ENCODE peak calls at places on chromosomes 13 and 19, in ten cellular contexts. One of them, this sample, is unnamed.

GRCh38 chr19:38845374-38846024 is 4.3 kb downstream of the HNRNPL start:
- DNase-seq in stimulated activated CD8-positive, alpha-beta memory T cell treated with anti-CD3 and anti-CD28 coated beads, Interleukin-7, amount 100 ng/mL, for 4 hours: no peak
- DNase-seq in ovary: no peak
- DNase-seq in upper lobe of right lung: no peak
- DNase-seq in amygdala: no peak
- DNase-seq in left colon: no peak
- DNase-seq in caudate nucleus: no peak
- DNase-seq in type B pancreatic cell: no peak
- DNase-seq in CD4-positive, alpha-beta T cell: no peak
- DNase-seq in stimulated activated CD4-positive, alpha-beta T cell treated with anti-CD3 and anti-CD28 coated beads, Interleukin-2, amount 100 ng/mL, for 24 hours: no peak
- DNase-seq in this sample: no peak

GRCh38 chr13:26555413-26555812 is 2.1 kb upstream of the WASF3 start:
- DNase-seq in stimulated activated CD8-positive, alpha-beta memory T cell treated with anti-CD3 and anti-CD28 coated beads, Interleukin-7, amount 100 ng/mL, for 4 hours: no peak
- DNase-seq in ovary: no peak
- DNase-seq in upper lobe of right lung: no peak
- DNase-seq in amygdala: no peak
- DNase-seq in left colon: no peak
- DNase-seq in caudate nucleus: no peak
- DNase-seq in type B pancreatic cell: no peak
- DNase-seq in CD4-positive, alpha-beta T cell: no peak
- DNase-seq in stimulated activated CD4-positive, alpha-beta T cell treated with anti-CD3 and anti-CD28 coated beads, Interleukin-2, amount 100 ng/mL, for 24 hours: no peak
- DNase-seq in this sample: no peak

GRCh38 chr13:27481766-27482165 is 31.4 kb upstream of the MTIF3 start:
- DNase-seq in stimulated activated CD8-positive, alpha-beta memory T cell treated with anti-CD3 and anti-CD28 coated beads, Interleukin-7, amount 100 ng/mL, for 4 hours: no peak
- DNase-seq in ovary: no peak
- DNase-seq in upper lobe of right lung: peak; percentile 73
- DNase-seq in amygdala: no peak
- DNase-seq in left colon: no peak
- DNase-seq in caudate nucleus: no peak
- DNase-seq in type B pancreatic cell: peak; percentile 75
- DNase-seq in CD4-positive, alpha-beta T cell: no peak
- DNase-seq in stimulated activated CD4-positive, alpha-beta T cell treated with anti-CD3 and anti-CD28 coated beads, Interleukin-2, amount 100 ng/mL, for 24 hours: peak; percentile 29
- DNase-seq in this sample: peak; percentile 47

GRCh38 chr13:90591260-90591926 is 756.1 kb upstream of the MIR17HG start:
- DNase-seq in stimulated activated CD8-positive, alpha-beta memory T cell treated with anti-CD3 and anti-CD28 coated beads, Interleukin-7, amount 100 ng/mL, for 4 hours: no peak
- DNase-seq in ovary: no peak
- DNase-seq in upper lobe of right lung: no peak
- DNase-seq in amygdala: no peak
- DNase-seq in left colon: no peak
- DNase-seq in caudate nucleus: no peak
- DNase-seq in type B pancreatic cell: no peak
- DNase-seq in CD4-positive, alpha-beta T cell: no peak
- DNase-seq in stimulated activated CD4-positive, alpha-beta T cell treated with anti-CD3 and anti-CD28 coated beads, Interleukin-2, amount 100 ng/mL, for 24 hours: no peak
- DNase-seq in this sample: no peak

GRCh38 chr13:75705395-75705794 is 69.3 kb downstream of the LMO7 start:
- DNase-seq in stimulated activated CD8-positive, alpha-beta memory T cell treated with anti-CD3 and anti-CD28 coated beads, Interleukin-7, amount 100 ng/mL, for 4 hours: no peak
- DNase-seq in ovary: no peak
- DNase-seq in upper lobe of right lung: no peak
- DNase-seq in amygdala: no peak
- DNase-seq in left colon: no peak
- DNase-seq in caudate nucleus: no peak
- DNase-seq in type B pancreatic cell: no peak
- DNase-seq in CD4-positive, alpha-beta T cell: no peak
- DNase-seq in stimulated activated CD4-positive, alpha-beta T cell treated with anti-CD3 and anti-CD28 coated beads, Interleukin-2, amount 100 ng/mL, for 24 hours: no peak
- DNase-seq in this sample: no peak

GRCh38 chr13:36998624-36999041 is 507 bp downstream of the ALG5 start:
- DNase-seq in stimulated activated CD8-positive, alpha-beta memory T cell treated with anti-CD3 and anti-CD28 coated beads, Interleukin-7, amount 100 ng/mL, for 4 hours: peak; percentile 1
- DNase-seq in ovary: peak; percentile 57
- DNase-seq in upper lobe of right lung: peak; percentile 69
- DNase-seq in amygdala: no peak
- DNase-seq in left colon: peak; percentile 29
- DNase-seq in caudate nucleus: peak; percentile 37
- DNase-seq in type B pancreatic cell: no peak
- DNase-seq in CD4-positive, alpha-beta T cell: peak; percentile 8
- DNase-seq in stimulated activated CD4-positive, alpha-beta T cell treated with anti-CD3 and anti-CD28 coated beads, Interleukin-2, amount 100 ng/mL, for 24 hours: peak; percentile 37
- DNase-seq in this sample: peak; percentile 50

GRCh38 chr13:63942372-63942771 is 2526.7 kb upstream of the PCDH20 start:
- DNase-seq in stimulated activated CD8-positive, alpha-beta memory T cell treated with anti-CD3 and anti-CD28 coated beads, Interleukin-7, amount 100 ng/mL, for 4 hours: no peak
- DNase-seq in ovary: no peak
- DNase-seq in upper lobe of right lung: no peak
- DNase-seq in amygdala: no peak
- DNase-seq in left colon: no peak
- DNase-seq in caudate nucleus: no peak
- DNase-seq in type B pancreatic cell: no peak
- DNase-seq in CD4-positive, alpha-beta T cell: no peak
- DNase-seq in stimulated activated CD4-positive, alpha-beta T cell treated with anti-CD3 and anti-CD28 coated beads, Interleukin-2, amount 100 ng/mL, for 24 hours: no peak
- DNase-seq in this sample: no peak

GRCh38 chr13:89465366-89465765 is 1794.2 kb downstream of the SLITRK5 start:
- DNase-seq in stimulated activated CD8-positive, alpha-beta memory T cell treated with anti-CD3 and anti-CD28 coated beads, Interleukin-7, amount 100 ng/mL, for 4 hours: no peak
- DNase-seq in ovary: no peak
- DNase-seq in upper lobe of right lung: no peak
- DNase-seq in amygdala: no peak
- DNase-seq in left colon: no peak
- DNase-seq in caudate nucleus: no peak
- DNase-seq in type B pancreatic cell: no peak
- DNase-seq in CD4-positive, alpha-beta T cell: no peak
- DNase-seq in stimulated activated CD4-positive, alpha-beta T cell treated with anti-CD3 and anti-CD28 coated beads, Interleukin-2, amount 100 ng/mL, for 24 hours: no peak
- DNase-seq in this sample: no peak

GRCh38 chr13:101473458-101473857 is 21.0 kb downstream of the ITGBL1 start:
- DNase-seq in stimulated activated CD8-positive, alpha-beta memory T cell treated with anti-CD3 and anti-CD28 coated beads, Interleukin-7, amount 100 ng/mL, for 4 hours: no peak
- DNase-seq in ovary: peak; percentile 74
- DNase-seq in upper lobe of right lung: no peak
- DNase-seq in amygdala: no peak
- DNase-seq in left colon: no peak
- DNase-seq in caudate nucleus: no peak
- DNase-seq in type B pancreatic cell: no peak
- DNase-seq in CD4-positive, alpha-beta T cell: no peak
- DNase-seq in stimulated activated CD4-positive, alpha-beta T cell treated with anti-CD3 and anti-CD28 coated beads, Interleukin-2, amount 100 ng/mL, for 24 hours: no peak
- DNase-seq in this sample: no peak

GRCh38 chr13:47962237-47962636 is 38.8 kb downstream of the SUCLA2 start:
- DNase-seq in stimulated activated CD8-positive, alpha-beta memory T cell treated with anti-CD3 and anti-CD28 coated beads, Interleukin-7, amount 100 ng/mL, for 4 hours: no peak
- DNase-seq in ovary: no peak
- DNase-seq in upper lobe of right lung: no peak
- DNase-seq in amygdala: no peak
- DNase-seq in left colon: no peak
- DNase-seq in caudate nucleus: no peak
- DNase-seq in type B pancreatic cell: no peak
- DNase-seq in CD4-positive, alpha-beta T cell: no peak
- DNase-seq in stimulated activated CD4-positive, alpha-beta T cell treated with anti-CD3 and anti-CD28 coated beads, Interleukin-2, amount 100 ng/mL, for 24 hours: no peak
- DNase-seq in this sample: no peak

GRCh38 chr19:3046621-3047306 is 15.5 kb downstream of the TLE5 start:
- DNase-seq in stimulated activated CD8-positive, alpha-beta memory T cell treated with anti-CD3 and anti-CD28 coated beads, Interleukin-7, amount 100 ng/mL, for 4 hours: no peak
- DNase-seq in ovary: peak; percentile 87
- DNase-seq in upper lobe of right lung: no peak
- DNase-seq in amygdala: no peak
- DNase-seq in left colon: no peak
- DNase-seq in caudate nucleus: no peak
- DNase-seq in type B pancreatic cell: no peak
- DNase-seq in CD4-positive, alpha-beta T cell: peak; percentile 44
- DNase-seq in stimulated activated CD4-positive, alpha-beta T cell treated with anti-CD3 and anti-CD28 coated beads, Interleukin-2, amount 100 ng/mL, for 24 hours: no peak
- DNase-seq in this sample: no peak

GRCh38 chr13:85772379-85772778 is 26.8 kb downstream of the SLITRK6 start:
- DNase-seq in stimulated activated CD8-positive, alpha-beta memory T cell treated with anti-CD3 and anti-CD28 coated beads, Interleukin-7, amount 100 ng/mL, for 4 hours: no peak
- DNase-seq in ovary: no peak
- DNase-seq in upper lobe of right lung: no peak
- DNase-seq in amygdala: no peak
- DNase-seq in left colon: no peak
- DNase-seq in caudate nucleus: no peak
- DNase-seq in type B pancreatic cell: no peak
- DNase-seq in CD4-positive, alpha-beta T cell: no peak
- DNase-seq in stimulated activated CD4-positive, alpha-beta T cell treated with anti-CD3 and anti-CD28 coated beads, Interleukin-2, amount 100 ng/mL, for 24 hours: no peak
- DNase-seq in this sample: no peak

GRCh38 chr13:25677956-25678355 is 306.2 kb downstream of the ATP8A2 start:
- DNase-seq in stimulated activated CD8-positive, alpha-beta memory T cell treated with anti-CD3 and anti-CD28 coated beads, Interleukin-7, amount 100 ng/mL, for 4 hours: no peak
- DNase-seq in ovary: no peak
- DNase-seq in upper lobe of right lung: no peak
- DNase-seq in amygdala: no peak
- DNase-seq in left colon: no peak
- DNase-seq in caudate nucleus: no peak
- DNase-seq in type B pancreatic cell: no peak
- DNase-seq in CD4-positive, alpha-beta T cell: no peak
- DNase-seq in stimulated activated CD4-positive, alpha-beta T cell treated with anti-CD3 and anti-CD28 coated beads, Interleukin-2, amount 100 ng/mL, for 24 hours: no peak
- DNase-seq in this sample: no peak

GRCh38 chr13:36567485-36567884 is 106.3 kb upstream of the SERTM1 start:
- DNase-seq in stimulated activated CD8-positive, alpha-beta memory T cell treated with anti-CD3 and anti-CD28 coated beads, Interleukin-7, amount 100 ng/mL, for 4 hours: no peak
- DNase-seq in ovary: no peak
- DNase-seq in upper lobe of right lung: no peak
- DNase-seq in amygdala: no peak
- DNase-seq in left colon: no peak
- DNase-seq in caudate nucleus: no peak
- DNase-seq in type B pancreatic cell: no peak
- DNase-seq in CD4-positive, alpha-beta T cell: no peak
- DNase-seq in stimulated activated CD4-positive, alpha-beta T cell treated with anti-CD3 and anti-CD28 coated beads, Interleukin-2, amount 100 ng/mL, for 24 hours: no peak
- DNase-seq in this sample: no peak

GRCh38 chr19:29714371-29714952 is 599 bp downstream of the C19orf12 start:
- DNase-seq in stimulated activated CD8-positive, alpha-beta memory T cell treated with anti-CD3 and anti-CD28 coated beads, Interleukin-7, amount 100 ng/mL, for 4 hours: peak; percentile 45
- DNase-seq in ovary: no peak
- DNase-seq in upper lobe of right lung: peak; percentile 40
- DNase-seq in amygdala: no peak
- DNase-seq in left colon: peak; percentile 31
- DNase-seq in caudate nucleus: no peak
- DNase-seq in type B pancreatic cell: no peak
- DNase-seq in CD4-positive, alpha-beta T cell: peak; percentile 43
- DNase-seq in stimulated activated CD4-positive, alpha-beta T cell treated with anti-CD3 and anti-CD28 coated beads, Interleukin-2, amount 100 ng/mL, for 24 hours: no peak
- DNase-seq in this sample: no peak

GRCh38 chr13:75639426-75639825 is 3.3 kb downstream of the LMO7 start:
- DNase-seq in stimulated activated CD8-positive, alpha-beta memory T cell treated with anti-CD3 and anti-CD28 coated beads, Interleukin-7, amount 100 ng/mL, for 4 hours: no peak
- DNase-seq in ovary: no peak
- DNase-seq in upper lobe of right lung: no peak
- DNase-seq in amygdala: no peak
- DNase-seq in left colon: no peak
- DNase-seq in caudate nucleus: no peak
- DNase-seq in type B pancreatic cell: no peak
- DNase-seq in CD4-positive, alpha-beta T cell: no peak
- DNase-seq in stimulated activated CD4-positive, alpha-beta T cell treated with anti-CD3 and anti-CD28 coated beads, Interleukin-2, amount 100 ng/mL, for 24 hours: no peak
- DNase-seq in this sample: no peak

GRCh38 chr13:109680288-109680687 is 106.1 kb downstream of the IRS2 start:
- DNase-seq in stimulated activated CD8-positive, alpha-beta memory T cell treated with anti-CD3 and anti-CD28 coated beads, Interleukin-7, amount 100 ng/mL, for 4 hours: no peak
- DNase-seq in ovary: no peak
- DNase-seq in upper lobe of right lung: no peak
- DNase-seq in amygdala: no peak
- DNase-seq in left colon: no peak
- DNase-seq in caudate nucleus: no peak
- DNase-seq in type B pancreatic cell: no peak
- DNase-seq in CD4-positive, alpha-beta T cell: no peak
- DNase-seq in stimulated activated CD4-positive, alpha-beta T cell treated with anti-CD3 and anti-CD28 coated beads, Interleukin-2, amount 100 ng/mL, for 24 hours: no peak
- DNase-seq in this sample: no peak

GRCh38 chr19:6738726-6739389 is 622 bp upstream of the TRIP10 start:
- DNase-seq in stimulated activated CD8-positive, alpha-beta memory T cell treated with anti-CD3 and anti-CD28 coated beads, Interleukin-7, amount 100 ng/mL, for 4 hours: no peak
- DNase-seq in ovary: peak; percentile 79
- DNase-seq in upper lobe of right lung: peak; percentile 75
- DNase-seq in amygdala: no peak
- DNase-seq in left colon: peak; percentile 86
- DNase-seq in caudate nucleus: no peak
- DNase-seq in type B pancreatic cell: no peak
- DNase-seq in CD4-positive, alpha-beta T cell: no peak
- DNase-seq in stimulated activated CD4-positive, alpha-beta T cell treated with anti-CD3 and anti-CD28 coated beads, Interleukin-2, amount 100 ng/mL, for 24 hours: no peak
- DNase-seq in this sample: peak; percentile 64

GRCh38 chr13:111359237-111359915 is 38.9 kb downstream of the TEX29 start:
- DNase-seq in stimulated activated CD8-positive, alpha-beta memory T cell treated with anti-CD3 and anti-CD28 coated beads, Interleukin-7, amount 100 ng/mL, for 4 hours: no peak
- DNase-seq in ovary: no peak
- DNase-seq in upper lobe of right lung: no peak
- DNase-seq in amygdala: no peak
- DNase-seq in left colon: no peak
- DNase-seq in caudate nucleus: no peak
- DNase-seq in type B pancreatic cell: no peak
- DNase-seq in CD4-positive, alpha-beta T cell: no peak
- DNase-seq in stimulated activated CD4-positive, alpha-beta T cell treated with anti-CD3 and anti-CD28 coated beads, Interleukin-2, amount 100 ng/mL, for 24 hours: no peak
- DNase-seq in this sample: no peak

GRCh38 chr13:105442040-105442439 is 1093.4 kb downstream of the EFNB2 start:
- DNase-seq in stimulated activated CD8-positive, alpha-beta memory T cell treated with anti-CD3 and anti-CD28 coated beads, Interleukin-7, amount 100 ng/mL, for 4 hours: no peak
- DNase-seq in ovary: no peak
- DNase-seq in upper lobe of right lung: no peak
- DNase-seq in amygdala: no peak
- DNase-seq in left colon: no peak
- DNase-seq in caudate nucleus: no peak
- DNase-seq in type B pancreatic cell: no peak
- DNase-seq in CD4-positive, alpha-beta T cell: no peak
- DNase-seq in stimulated activated CD4-positive, alpha-beta T cell treated with anti-CD3 and anti-CD28 coated beads, Interleukin-2, amount 100 ng/mL, for 24 hours: no peak
- DNase-seq in this sample: no peak

GRCh38 chr19:18763674-18764590 is 27.2 kb downstream of the COMP start:
- DNase-seq in stimulated activated CD8-positive, alpha-beta memory T cell treated with anti-CD3 and anti-CD28 coated beads, Interleukin-7, amount 100 ng/mL, for 4 hours: no peak
- DNase-seq in ovary: no peak
- DNase-seq in upper lobe of right lung: peak; percentile 81
- DNase-seq in amygdala: no peak
- DNase-seq in left colon: no peak
- DNase-seq in caudate nucleus: no peak
- DNase-seq in type B pancreatic cell: no peak
- DNase-seq in CD4-positive, alpha-beta T cell: no peak
- DNase-seq in stimulated activated CD4-positive, alpha-beta T cell treated with anti-CD3 and anti-CD28 coated beads, Interleukin-2, amount 100 ng/mL, for 24 hours: no peak
- DNase-seq in this sample: no peak

GRCh38 chr19:38213911-38214625 is 10.0 kb downstream of the DPF1 start:
- DNase-seq in stimulated activated CD8-positive, alpha-beta memory T cell treated with anti-CD3 and anti-CD28 coated beads, Interleukin-7, amount 100 ng/mL, for 4 hours: peak; percentile 61
- DNase-seq in ovary: no peak
- DNase-seq in upper lobe of right lung: no peak
- DNase-seq in amygdala: no peak
- DNase-seq in left colon: no peak
- DNase-seq in caudate nucleus: peak; percentile 38
- DNase-seq in type B pancreatic cell: no peak
- DNase-seq in CD4-positive, alpha-beta T cell: no peak
- DNase-seq in stimulated activated CD4-positive, alpha-beta T cell treated with anti-CD3 and anti-CD28 coated beads, Interleukin-2, amount 100 ng/mL, for 24 hours: peak; percentile 61
- DNase-seq in this sample: peak; percentile 69

GRCh38 chr19:51798958-51799310 is 4.0 kb downstream of the FPR3 start:
- DNase-seq in stimulated activated CD8-positive, alpha-beta memory T cell treated with anti-CD3 and anti-CD28 coated beads, Interleukin-7, amount 100 ng/mL, for 4 hours: no peak
- DNase-seq in ovary: no peak
- DNase-seq in upper lobe of right lung: peak; percentile 78
- DNase-seq in amygdala: no peak
- DNase-seq in left colon: peak; percentile 33
- DNase-seq in caudate nucleus: no peak
- DNase-seq in type B pancreatic cell: no peak
- DNase-seq in CD4-positive, alpha-beta T cell: no peak
- DNase-seq in stimulated activated CD4-positive, alpha-beta T cell treated with anti-CD3 and anti-CD28 coated beads, Interleukin-2, amount 100 ng/mL, for 24 hours: no peak
- DNase-seq in this sample: no peak

GRCh38 chr19:44602071-44602470 is 11.3 kb upstream of the IGSF23 start:
- DNase-seq in stimulated activated CD8-positive, alpha-beta memory T cell treated with anti-CD3 and anti-CD28 coated beads, Interleukin-7, amount 100 ng/mL, for 4 hours: no peak
- DNase-seq in ovary: no peak
- DNase-seq in upper lobe of right lung: no peak
- DNase-seq in amygdala: no peak
- DNase-seq in left colon: peak; percentile 85
- DNase-seq in caudate nucleus: no peak
- DNase-seq in type B pancreatic cell: no peak
- DNase-seq in CD4-positive, alpha-beta T cell: no peak
- DNase-seq in stimulated activated CD4-positive, alpha-beta T cell treated with anti-CD3 and anti-CD28 coated beads, Interleukin-2, amount 100 ng/mL, for 24 hours: no peak
- DNase-seq in this sample: no peak